ENCODE peak calls at places on chromosomes 7 and 10, in four cellular contexts. U is psoas muscle; P is midbrain; B is activated CD8-positive, alpha-beta T cell treated with anti-CD3 and anti-CD28 coated beads, Interleukin-2, amount 10 ng/mL, durations not matched to agents 7 days and 5 days. Z is an unnamed sample.

GRCh38 chr10:30811665-30812017 is 182.1 kb upstream of the LYZL2 start:
- DNase-seq in U (no peak), P (no peak), B (peak; percentile 36), Z (peak; percentile 50)

GRCh38 chr7:76512941-76513816 is 2.8 kb downstream of the UPK3B start:
- DNase-seq in U (peak; percentile 58), P (no peak), B (no peak), Z (no peak)

GRCh38 chr10:94546616-94547175 is 1.1 kb downstream of the HELLS start:
- DNase-seq in U (no peak), P (no peak), B (no peak), Z (peak; percentile 33)

GRCh38 chr7:93883078-93883916 is 7.3 kb downstream of the TFPI2 start:
- DNase-seq in U (no peak), P (no peak), B (no peak), Z (no peak)

GRCh38 chr7:140403878-140404564 is at the start of gene RAB19:
- DNase-seq in U (no peak), P (no peak), B (peak; percentile 69), Z (no peak)

GRCh38 chr7:40418445-40418844 is 283.6 kb downstream of the SUGCT start:
- DNase-seq in U (no peak), P (no peak), B (no peak), Z (no peak)

GRCh38 chr10:118808601-118809371 is 54.0 kb upstream of the CACUL1 start:
- DNase-seq in U (no peak), P (no peak), B (no peak), Z (no peak)

GRCh38 chr10:104274762-104275721 is 6.1 kb downstream of the GSTO2 start:
- DNase-seq in U (peak; percentile 61), P (no peak), B (peak; percentile 49), Z (no peak)

GRCh38 chr10:113520606-113521481 is 32.0 kb upstream of the HABP2 start:
- DNase-seq in U (peak; percentile 75), P (peak; percentile 61), B (peak; percentile 46), Z (peak; percentile 77)

GRCh38 chr7:135645296-135645904 is 16.9 kb upstream of the STMP1 start:
- DNase-seq in U (no peak), P (peak; percentile 49), B (peak; percentile 28), Z (no peak)

GRCh38 chr7:87534072-87534471 is 58.6 kb upstream of the ABCB4 start:
- DNase-seq in U (no peak), P (no peak), B (no peak), Z (no peak)

GRCh38 chr7:149458235-149458634 is 2.6 kb downstream of the ZNF777 start:
- DNase-seq in U (no peak), P (no peak), B (no peak), Z (no peak)

GRCh38 chr10:78924319-78925003 is 144.3 kb upstream of the ZMIZ1 start:
- DNase-seq in U (no peak), P (no peak), B (no peak), Z (no peak)

GRCh38 chr10:125812128-125812527 is 10.9 kb downstream of the UROS start:
- DNase-seq in U (no peak), P (no peak), B (no peak), Z (peak; percentile 5)

GRCh38 chr7:136868496-136869005 is at the start of gene CHRM2:
- DNase-seq in U (peak; percentile 13), P (no peak), B (no peak), Z (peak; percentile 53)

GRCh38 chr7:11256501-11256900 is 282.8 kb downstream of the PHF14 start:
- DNase-seq in U (no peak), P (no peak), B (no peak), Z (no peak)

GRCh38 chr7:63071396-63071795 is 927.3 kb upstream of the ZNF722 start:
- DNase-seq in U (no peak), P (no peak), B (no peak), Z (no peak)